ENCODE peak calls at places on chromosome 19, in six cellular contexts. X, R, J, W, C and S are unnamed samples.

GRCh38 chr19:32878988-32879387 is 9.4 kb upstream of the SLC7A9 start:
- DNase-seq in X (no peak), R (no peak), J (no peak), W (no peak), C (no peak), S (no peak)

GRCh38 chr19:38277969-38278680 is 13.8 kb downstream of the SPINT2 start:
- DNase-seq in X (no peak), R (no peak), J (no peak), W (no peak), C (no peak), S (no peak)

GRCh38 chr19:6794817-6795431 is 22.4 kb downstream of the VAV1 start:
- DNase-seq in X (no peak), R (no peak), J (no peak), W (no peak), C (no peak), S (no peak)

GRCh38 chr19:3365447-3366103 is 808 bp upstream of the NFIC start:
- DNase-seq in X (no peak), R (peak; percentile 75), J (peak; percentile 85), W (no peak), C (no peak), S (no peak)

GRCh38 chr19:48815870-48816501 is 5.2 kb upstream of the BCAT2 start:
- DNase-seq in X (no peak), R (no peak), J (no peak), W (no peak), C (no peak), S (no peak)

GRCh38 chr19:28159065-28159464 is 1053.9 kb downstream of the UQCRFS1 start:
- DNase-seq in X (no peak), R (no peak), J (no peak), W (no peak), C (no peak), S (no peak)

GRCh38 chr19:1624458-1624857 is 19.2 kb upstream of the UQCR11 start:
- DNase-seq in X (peak; percentile 28), R (no peak), J (peak; percentile 78), W (peak; percentile 30), C (no peak), S (no peak)

GRCh38 chr19:31039151-31039550 is 310.1 kb downstream of the TSHZ3 start:
- DNase-seq in X (no peak), R (no peak), J (no peak), W (no peak), C (no peak), S (no peak)

GRCh38 chr19:18846862-18847515 is 15.2 kb downstream of the UPF1 start:
- DNase-seq in X (peak; percentile 45), R (peak; percentile 81), J (peak; percentile 91), W (peak; percentile 56), C (no peak), S (peak; percentile 39)

GRCh38 chr19:38417544-38418506 is 8.2 kb downstream of the RASGRP4 start:
- DNase-seq in X (no peak), R (peak; percentile 86), J (peak; percentile 72), W (no peak), C (no peak), S (peak; percentile 25)

GRCh38 chr19:4061683-4062575 is 4.8 kb downstream of the ZBTB7A start:
- DNase-seq in X (no peak), R (peak; percentile 83), J (no peak), W (no peak), C (no peak), S (no peak)

GRCh38 chr19:53388168-53388567 is 6.8 kb upstream of the ZNF765 start:
- DNase-seq in X (no peak), R (no peak), J (no peak), W (no peak), C (no peak), S (no peak)

GRCh38 chr19:43667524-43668405 is 2.2 kb downstream of the PLAUR start:
- DNase-seq in X (no peak), R (peak; percentile 52), J (peak; percentile 70), W (no peak), C (no peak), S (no peak)

GRCh38 chr19:55147408-55148251 is 1.4 kb downstream of the TNNT1 start:
- DNase-seq in X (no peak), R (no peak), J (no peak), W (no peak), C (no peak), S (no peak)

GRCh38 chr19:51200071-51200470 is 24.8 kb upstream of the CD33 start:
- DNase-seq in X (no peak), R (no peak), J (no peak), W (no peak), C (no peak), S (no peak)

GRCh38 chr19:6269101-6269886 is 10.5 kb downstream of the MLLT1 start:
- DNase-seq in X (no peak), R (no peak), J (no peak), W (no peak), C (no peak), S (no peak)

GRCh38 chr19:41626877-41627276 is at the start of gene CEACAM4:
- DNase-seq in X (no peak), R (peak; percentile 82), J (no peak), W (no peak), C (no peak), S (no peak)

GRCh38 chr19:5851302-5851701 is at the start of gene FUT3:
- DNase-seq in X (no peak), R (peak; percentile 66), J (no peak), W (no peak), C (no peak), S (no peak)

GRCh38 chr19:2547033-2547680 is 71.2 kb downstream of the GADD45B start:
- DNase-seq in X (no peak), R (peak; percentile 32), J (peak; percentile 42), W (no peak), C (peak; percentile 47), S (no peak)

GRCh38 chr19:28324275-28325060 is 888.5 kb downstream of the UQCRFS1 start:
- DNase-seq in X (no peak), R (no peak), J (no peak), W (no peak), C (no peak), S (no peak)

GRCh38 chr19:33906578-33907335 is 110.1 kb downstream of the KCTD15 start:
- DNase-seq in X (no peak), R (no peak), J (no peak), W (no peak), C (no peak), S (no peak)

GRCh38 chr19:11658954-11659353 is 61.7 kb downstream of the ZNF627 start:
- DNase-seq in X (no peak), R (no peak), J (no peak), W (no peak), C (no peak), S (no peak)

GRCh38 chr19:18698321-18699167 is 15.1 kb downstream of the CRTC1 start:
- DNase-seq in X (no peak), R (no peak), J (no peak), W (no peak), C (no peak), S (no peak)

GRCh38 chr19:10567696-10568443 is 909 bp downstream of the CDKN2D start:
- DNase-seq in X (no peak), R (no peak), J (no peak), W (no peak), C (no peak), S (no peak)

GRCh38 chr19:38005224-38005614 is 98.2 kb downstream of the SIPA1L3 start:
- DNase-seq in X (no peak), R (no peak), J (no peak), W (no peak), C (no peak), S (no peak)

GRCh38 chr19:47239152-47239551 is 8.2 kb upstream of the BBC3 start:
- DNase-seq in X (no peak), R (no peak), J (no peak), W (no peak), C (no peak), S (no peak)

GRCh38 chr19:34534206-34534605 is 52.6 kb downstream of the WTIP start:
- DNase-seq in X (no peak), R (no peak), J (no peak), W (no peak), C (no peak), S (no peak)

GRCh38 chr19:1082928-1083816 is 12.0 kb downstream of the POLR2E start:
- DNase-seq in X (no peak), R (no peak), J (no peak), W (no peak), C (no peak), S (no peak)

GRCh38 chr19:9323919-9324583 is at the start of gene ZNF559:
- DNase-seq in X (peak; percentile 97), R (peak; percentile 93), J (peak; percentile 97), W (peak; percentile 95), C (peak; percentile 95), S (peak; percentile 94)

GRCh38 chr19:51590441-51590840 is 19.4 kb downstream of the ZNF175 start:
- DNase-seq in X (no peak), R (no peak), J (no peak), W (no peak), C (no peak), S (no peak)

GRCh38 chr19:3450796-3451411 is 29.4 kb downstream of the SMIM24 start:
- DNase-seq in X (no peak), R (peak; percentile 82), J (no peak), W (no peak), C (no peak), S (no peak)

GRCh38 chr19:38917921-38918491 is 6.0 kb upstream of the CCER2 start:
- DNase-seq in X (no peak), R (no peak), J (no peak), W (no peak), C (peak; percentile 76), S (no peak)

GRCh38 chr19:19628499-19629134 is 597 bp upstream of the LPAR2 start:
- DNase-seq in X (peak; percentile 49), R (peak; percentile 43), J (peak; percentile 58), W (peak; percentile 30), C (no peak), S (peak; percentile 6)

GRCh38 chr19:35774274-35775045 is 904 bp upstream of the ARHGAP33 start:
- DNase-seq in X (no peak), R (no peak), J (no peak), W (no peak), C (no peak), S (no peak)

GRCh38 chr19:801861-802496 is 4.7 kb downstream of the PTBP1 start:
- DNase-seq in X (no peak), R (peak; percentile 72), J (peak; percentile 66), W (no peak), C (no peak), S (no peak)

GRCh38 chr19:47232422-47233211 is 1.6 kb upstream of the BBC3 start:
- DNase-seq in X (no peak), R (no peak), J (no peak), W (no peak), C (no peak), S (no peak)

GRCh38 chr19:18193388-18194207 is 580 bp downstream of the MPV17L2 start:
- DNase-seq in X (no peak), R (peak; percentile 38), J (peak; percentile 64), W (no peak), C (no peak), S (no peak)

GRCh38 chr19:15449620-15450527 is at the start of gene WIZ:
- DNase-seq in X (peak; percentile 73), R (peak; percentile 80), J (peak; percentile 92), W (peak; percentile 78), C (no peak), S (peak; percentile 53)

GRCh38 chr19:14053500-14053899 is 8.4 kb downstream of the PALM3 start:
- DNase-seq in X (no peak), R (no peak), J (no peak), W (no peak), C (peak; percentile 83), S (no peak)